ENCODE peak calls at places on chromosomes 13 and 19, in ten cellular contexts. J is aorta, E is neuronal stem cell, N is tibial artery, R is fibroblast of lung, H is cardiac muscle cell, P is brain microvascular endothelial cell, O is heart right ventricle, Y is upper lobe of right lung, A is Panc1. S is an unnamed sample.

GRCh38 chr19:49542446-49542845 is 14.6 kb downstream of the RCN3 start:
- DNase-seq in H (no peak), E (no peak), P (no peak), J (no peak), R (no peak), A (no peak), O (no peak), Y (no peak), N (no peak), S (no peak)

GRCh38 chr19:39792999-39793546 is 14.4 kb downstream of the LEUTX start:
- DNase-seq in R (peak; percentile 81), Y (peak; percentile 86), E (peak; percentile 83), N (peak; percentile 82), J (peak; percentile 85), H (peak; percentile 90), P (peak; percentile 71), O (peak; percentile 78), A (peak; percentile 100), S (peak; percentile 82)

GRCh38 chr13:37168151-37168550 is 62.7 kb upstream of the CSNK1A1L start:
- DNase-seq in J (no peak), E (no peak), Y (no peak), O (no peak), R (no peak), H (no peak), A (no peak), P (no peak), N (no peak), S (no peak)

GRCh38 chr19:4297901-4298771 is 4.1 kb downstream of the TMIGD2 start:
- DNase-seq in J (no peak), H (no peak), A (no peak), P (peak; percentile 8), E (no peak), R (no peak), Y (no peak), N (no peak), O (no peak), S (no peak)

GRCh38 chr13:91319996-91320395 is 27.5 kb upstream of the MIR17HG start:
- DNase-seq in A (no peak), R (no peak), P (no peak), O (no peak), J (no peak), E (no peak), N (no peak), Y (no peak), H (no peak), S (no peak)

GRCh38 chr19:918481-919156 is 1.5 kb downstream of the KISS1R start:
- DNase-seq in H (peak; percentile 56), R (no peak), A (no peak), J (no peak), O (no peak), N (no peak), E (no peak), P (no peak), Y (peak; percentile 65), S (no peak)

GRCh38 chr13:80312012-80312704 is 28.8 kb downstream of the SPRY2 start:
- DNase-seq in R (no peak), P (no peak), N (no peak), J (no peak), O (no peak), H (no peak), A (no peak), E (no peak), Y (no peak), S (no peak)

GRCh38 chr13:35411059-35411744 is 65.3 kb downstream of the MAB21L1 start:
- DNase-seq in O (no peak), E (no peak), A (no peak), P (no peak), J (no peak), N (no peak), H (no peak), Y (no peak), R (no peak), S (no peak)

GRCh38 chr13:109595466-109595865 is 190.9 kb downstream of the IRS2 start:
- DNase-seq in E (no peak), R (peak; percentile 16), O (no peak), N (no peak), J (no peak), A (no peak), Y (no peak), H (no peak), P (no peak), S (no peak)

GRCh38 chr13:99307648-99308339 is 595 bp upstream of the GPR183 start:
- DNase-seq in Y (no peak), R (peak; percentile 44), O (no peak), J (peak; percentile 67), H (peak; percentile 82), N (peak; percentile 76), E (no peak), A (peak; percentile 10), P (peak; percentile 88), S (no peak)

GRCh38 chr13:22903925-22904324 is 276.9 kb upstream of the SGCG start:
- DNase-seq in H (no peak), E (no peak), J (no peak), R (no peak), N (no peak), Y (no peak), A (no peak), P (no peak), O (no peak), S (no peak)

GRCh38 chr13:66835040-66835628 is 395.0 kb downstream of the PCDH9 start:
- DNase-seq in J (peak; percentile 60), Y (no peak), E (no peak), A (no peak), O (peak; percentile 90), H (peak; percentile 60), R (peak; percentile 58), P (peak; percentile 39), N (peak; percentile 67), S (peak; percentile 59)

GRCh38 chr13:88107486-88108044 is 436.4 kb downstream of the SLITRK5 start:
- DNase-seq in N (no peak), O (no peak), Y (no peak), J (no peak), H (no peak), R (no peak), P (no peak), A (no peak), E (no peak), S (no peak)

GRCh38 chr13:33110713-33111413 is 94.6 kb downstream of the KL start:
- DNase-seq in Y (no peak), O (peak; percentile 54), N (peak; percentile 87), J (peak; percentile 84), A (no peak), R (peak; percentile 71), E (no peak), H (no peak), P (no peak), S (no peak)

GRCh38 chr19:42092350-42092749 is 16.4 kb downstream of the ZNF574 start:
- DNase-seq in J (no peak), O (no peak), N (no peak), A (no peak), H (no peak), Y (no peak), P (no peak), R (no peak), E (no peak), S (no peak)

GRCh38 chr13:48234652-48235099 is 1.7 kb downstream of the ITM2B start:
- DNase-seq in H (no peak), Y (no peak), O (no peak), N (no peak), R (no peak), J (no peak), A (no peak), E (no peak), P (no peak), S (no peak)

GRCh38 chr13:65472336-65472735 is 1757.8 kb downstream of the PCDH9 start:
- DNase-seq in P (no peak), Y (no peak), R (no peak), N (no peak), J (no peak), O (no peak), E (no peak), H (no peak), A (no peak), S (no peak)

GRCh38 chr13:109301711-109302110 is 484.7 kb downstream of the IRS2 start:
- DNase-seq in N (no peak), O (no peak), E (no peak), Y (no peak), P (no peak), H (no peak), J (no peak), A (no peak), R (no peak), S (no peak)

GRCh38 chr13:84645196-84646071 is 763.2 kb upstream of the SLITRK1 start:
- DNase-seq in P (no peak), R (no peak), E (no peak), H (no peak), A (no peak), Y (no peak), J (no peak), N (no peak), O (no peak), S (no peak)

GRCh38 chr19:44401787-44402115 is 343 bp upstream of the ZNF285 start:
- DNase-seq in H (no peak), R (no peak), N (no peak), E (no peak), J (no peak), P (no peak), A (no peak), O (no peak), Y (no peak), S (no peak)
- H3K4me3 ChIP-seq in H (peak overlapping the region; percentile 45), R (no peak overlapping the region), N (peak overlapping the region; percentile 52), E (peak overlapping the region; percentile 90), J (no peak overlapping the region), P (peak overlapping the region; percentile 76), A (peak overlapping the region; percentile 78), O (peak overlapping the region; percentile 70), Y (peak overlapping the region; percentile 58), S (peak overlapping the region; percentile 82)

DNA sequence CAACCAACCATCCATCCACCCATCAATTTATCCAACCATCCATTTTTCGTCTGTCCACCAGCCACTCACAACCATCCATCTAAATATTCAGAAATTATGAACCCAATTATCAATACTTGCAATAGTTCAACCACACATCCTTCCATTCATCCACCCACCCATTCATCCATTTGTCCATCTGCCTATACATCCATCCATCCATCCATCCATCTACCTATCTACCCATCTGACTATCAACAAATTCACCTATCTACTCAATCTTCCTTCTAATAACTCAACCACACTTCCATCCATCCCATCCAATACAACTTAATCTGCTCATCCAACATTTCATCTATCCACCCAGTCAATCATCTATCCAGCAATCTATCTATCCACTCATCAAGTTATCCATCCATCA is 46.3 kb downstream of the UNC13A start:
- DNase-seq in O (no peak), N (no peak), J (no peak), R (no peak), Y (no peak), P (no peak), E (no peak), A (no peak), H (no peak), S (no peak)
- H3K36me3 ChIP-seq in O (no peaks in the 10 kb centered on the region), N (no peaks in the 10 kb centered on the region), J (no peaks in the 10 kb centered on the region), R (no peaks in the 10 kb centered on the region), Y (no peaks in the 10 kb centered on the region), P (no peaks in the 10 kb centered on the region), E (peaks cover 45% of the 10 kb centered on the region), A (no peaks in the 10 kb centered on the region), H (no peaks in the 10 kb centered on the region), S (no peaks in the 10 kb centered on the region)

GRCh38 chr19:29715695-29716581 is 877 bp upstream of the C19orf12 start:
- DNase-seq in O (no peak), A (no peak), E (no peak), Y (no peak), P (no peak), H (no peak), J (no peak), R (peak; percentile 18), N (no peak), S (no peak)
- H3K27ac ChIP-seq in O (peak overlapping the region; percentile 96), A (peak overlapping the region; percentile 96), E (no peak overlapping the region), Y (peak overlapping the region; percentile 99), P (peak overlapping the region; percentile 86), H (peak overlapping the region; percentile 95), J (peak overlapping the region; percentile 61), R (peak overlapping the region; percentile 82), N (peak overlapping the region; percentile 96), S (peak overlapping the region; percentile 93)

GRCh38 chr13:59691501-59692066 is 472.1 kb downstream of the DIAPH3 start:
- DNase-seq in J (no peak), R (peak; percentile 65), A (no peak), N (no peak), P (no peak), E (no peak), Y (no peak), O (no peak), H (no peak), S (no peak)
- H3K4me3 ChIP-seq in J (no peak overlapping the region), R (no peak overlapping the region), A (no peak overlapping the region), N (no peak overlapping the region), P (no peak overlapping the region), E (no peak overlapping the region), Y (no peak overlapping the region), O (no peak overlapping the region), H (no peak overlapping the region), S (no peak overlapping the region)

S was measured in psoas muscle.